ENCODE peak calls at places on chromosome 22, in eight cellular contexts. K, A, S, Z, N, P, W and I are unnamed samples.

GRCh38 chr22:36641902-36642640 is 61.5 kb downstream of the CACNG2 start:
- DNase-seq in N (no peak), K (no peak), P (no peak), S (no peak), Z (peak; percentile 21), A (no peak), W (peak; percentile 88), I (no peak)

GRCh38 chr22:36733271-36733670 is 29.7 kb upstream of the CACNG2 start:
- DNase-seq in K (no peak), P (no peak), S (no peak), Z (no peak), W (no peak), N (no peak), A (no peak), I (no peak)

GRCh38 chr22:27687984-27688545 is 113.5 kb downstream of the MN1 start:
- DNase-seq in W (peak; percentile 56), Z (no peak), A (no peak), S (no peak), K (no peak), N (no peak), P (no peak), I (no peak)

GRCh38 chr22:21963790-21964211 is 11.2 kb upstream of the PPM1F start:
- DNase-seq in W (no peak), K (no peak), P (no peak), S (no peak), A (no peak), N (peak; percentile 63), Z (no peak), I (no peak)

GRCh38 chr22:23984430-23984829 is 4.5 kb downstream of the GSTT2 start:
- DNase-seq in K (peak; percentile 64), Z (peak; percentile 16), S (no peak), A (no peak), W (peak; percentile 36), P (peak; percentile 63), N (no peak), I (no peak)

GRCh38 chr22:32801436-32802290 is at the start of gene TIMP3:
- DNase-seq in S (peak; percentile 92), A (peak; percentile 90), Z (peak; percentile 90), N (peak; percentile 96), K (no peak), P (no peak), W (peak; percentile 66), I (no peak)

GRCh38 chr22:33747576-33748180 is 172.6 kb downstream of the LARGE1 start:
- DNase-seq in K (peak; percentile 58), W (no peak), Z (no peak), N (no peak), P (peak; percentile 4), A (no peak), S (no peak), I (no peak)

GRCh38 chr22:36671398-36671797 is 32.2 kb downstream of the CACNG2 start:
- DNase-seq in P (no peak), K (no peak), Z (no peak), S (no peak), A (no peak), W (no peak), N (no peak), I (no peak)

GRCh38 chr22:43474161-43475101 is 62.6 kb downstream of the MPPED1 start:
- DNase-seq in S (no peak), P (no peak), A (no peak), Z (peak; percentile 1), W (no peak), K (no peak), N (no peak), I (no peak)

GRCh38 chr22:37044634-37045625 is 6.6 kb upstream of the KCTD17 start:
- DNase-seq in P (no peak), K (no peak), N (no peak), A (no peak), Z (no peak), S (no peak), W (peak; percentile 31), I (no peak)

GRCh38 chr22:24007253-24008021 is 2.2 kb upstream of the GSTT4 start:
- DNase-seq in S (no peak), W (no peak), P (no peak), Z (no peak), N (no peak), K (no peak), A (no peak), I (no peak)

GRCh38 chr22:35695202-35695601 is 22.5 kb upstream of the APOL5 start:
- DNase-seq in A (no peak), Z (no peak), W (no peak), K (no peak), S (no peak), N (peak; percentile 3), P (no peak), I (no peak)

GRCh38 chr22:44665115-44665514 is 36.9 kb upstream of the PRR5 start:
- DNase-seq in P (no peak), N (no peak), K (no peak), W (no peak), Z (no peak), S (peak; percentile 36), A (peak; percentile 57), I (no peak)

GRCh38 chr22:44363214-44363979 is 50.6 kb upstream of the SHISAL1 start:
- DNase-seq in A (peak; percentile 87), Z (peak; percentile 97), K (no peak), W (peak; percentile 89), S (peak; percentile 92), P (no peak), N (peak; percentile 96), I (no peak)

GRCh38 chr22:22895776-22896445 is 8.3 kb downstream of the IGLL5 start:
- DNase-seq in P (peak; percentile 3), A (peak; percentile 11), K (no peak), W (no peak), Z (no peak), N (no peak), S (no peak), I (no peak)

GRCh38 chr22:22078329-22078728 is 95.7 kb upstream of the TOP3B start:
- DNase-seq in P (no peak), N (no peak), Z (no peak), K (no peak), A (no peak), W (no peak), S (no peak), I (no peak)

DNA sequence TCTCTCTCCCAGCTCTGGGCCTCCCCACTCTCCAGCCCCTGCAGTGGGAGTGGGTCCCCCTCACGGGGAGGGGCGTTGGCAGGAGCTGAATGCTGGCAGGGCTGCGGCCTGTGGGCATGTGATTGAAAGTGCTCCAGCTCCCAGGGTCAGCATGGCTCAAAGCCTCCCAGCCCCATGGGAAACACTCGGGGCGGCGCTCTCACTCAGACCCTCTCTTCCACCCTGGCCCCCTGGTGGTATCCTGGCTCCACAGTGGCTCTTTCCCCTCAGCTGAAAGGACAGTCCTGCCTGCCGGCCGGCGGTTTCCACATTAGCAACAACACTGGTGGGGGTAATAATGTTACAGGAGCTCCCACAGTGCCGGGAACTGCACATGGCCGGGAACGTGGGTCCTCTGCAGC is 35.5 kb downstream of the POLR3H start:
- DNase-seq in A (no peak), P (no peak), Z (no peak), K (no peak), W (no peak), N (peak; percentile 55), S (peak; percentile 59), I (no peak)
- H3K27ac ChIP-seq in A (peak overlapping the region; percentile 54), P (no peak overlapping the region), Z (no peak overlapping the region), K (no peak overlapping the region), W (no peak overlapping the region), N (no peak overlapping the region), S (peak overlapping the region; percentile 81), I (no peak overlapping the region)

DNA sequence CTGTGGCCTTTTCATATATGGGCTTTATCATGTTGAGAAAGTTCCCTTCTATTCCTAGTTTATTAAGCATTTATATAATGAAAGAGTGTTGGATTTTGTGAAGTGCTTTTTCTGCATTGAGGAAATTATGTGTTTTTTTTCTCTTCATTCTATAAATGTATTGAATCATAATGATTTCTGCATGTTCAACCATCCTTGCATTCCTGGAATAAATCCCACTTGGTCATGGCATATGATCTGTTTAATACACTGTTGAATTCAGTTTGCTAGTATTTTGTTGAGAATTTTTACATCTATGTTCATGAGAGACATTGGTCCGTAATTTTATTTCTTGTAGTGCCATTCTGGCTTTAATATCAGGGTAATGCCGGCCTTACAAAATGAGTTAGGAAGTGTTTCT is 25.8 kb downstream of the PIM3 start:
- DNase-seq in N (no peak), S (no peak), W (no peak), Z (no peak), A (no peak), P (no peak), K (no peak), I (no peak)
- H3K9me3 ChIP-seq in N (peaks cover 3% of the 10 kb centered on the region), S (no peaks in the 10 kb centered on the region), W (peaks cover 7% of the 10 kb centered on the region), Z (no peaks in the 10 kb centered on the region), A (peaks cover 24% of the 10 kb centered on the region), P (no peaks in the 10 kb centered on the region), K (peaks cover 16% of the 10 kb centered on the region), I (peaks cover 15% of the 10 kb centered on the region)

DNA sequence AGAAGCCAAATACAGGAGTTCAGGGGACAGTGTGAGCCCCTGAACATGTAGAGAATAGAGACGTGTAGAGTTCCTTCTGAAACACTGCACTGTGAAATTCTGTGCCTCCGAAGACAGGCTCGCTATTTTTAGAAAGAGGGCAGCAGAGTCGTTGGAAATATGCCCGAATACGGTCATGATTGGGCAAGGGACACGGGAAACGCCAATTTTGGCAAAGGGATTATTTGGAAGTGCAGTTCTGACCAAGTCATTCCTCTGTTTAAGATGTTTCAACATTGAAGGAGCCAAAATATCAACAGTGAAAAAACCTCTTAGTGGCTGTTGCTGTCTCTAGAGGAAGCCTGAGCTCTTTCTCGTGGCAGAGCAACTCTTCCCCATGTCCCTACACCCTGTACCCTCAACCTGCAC is 9.5 kb upstream of the CBX6 start:
- DNase-seq in W (no peak), Z (peak; percentile 97), P (no peak), N (no peak), K (no peak), S (no peak), A (peak; percentile 82), I (no peak)
- TF ChIP-seq CTCF in W (no peak), Z (no peak), P (no peak), N (no peak), K (no peak), S (no peak), A (no peak), I (no peak)

GRCh38 chr22:29914165-29914564 is 31.2 kb downstream of the MTMR3 start:
- DNase-seq in W (peak; percentile 77), Z (peak; percentile 59), A (no peak), S (no peak), K (no peak), N (no peak), P (no peak), I (no peak)

GRCh38 chr22:29912605-29913398 is 29.8 kb downstream of the MTMR3 start:
- DNase-seq in W (peak; percentile 35), N (no peak), Z (peak; percentile 92), S (peak; percentile 22), P (no peak), K (no peak), A (no peak), I (no peak)

GRCh38 chr22:29914991-29915390 is 32.0 kb downstream of the MTMR3 start:
- DNase-seq in S (no peak), K (no peak), N (no peak), P (no peak), A (no peak), W (no peak), Z (no peak), I (no peak)

GRCh38 chr22:29916007-29916544 is 33.1 kb downstream of the MTMR3 start:
- DNase-seq in Z (no peak), P (no peak), N (no peak), A (no peak), K (no peak), S (no peak), W (no peak), I (no peak)

DNA sequence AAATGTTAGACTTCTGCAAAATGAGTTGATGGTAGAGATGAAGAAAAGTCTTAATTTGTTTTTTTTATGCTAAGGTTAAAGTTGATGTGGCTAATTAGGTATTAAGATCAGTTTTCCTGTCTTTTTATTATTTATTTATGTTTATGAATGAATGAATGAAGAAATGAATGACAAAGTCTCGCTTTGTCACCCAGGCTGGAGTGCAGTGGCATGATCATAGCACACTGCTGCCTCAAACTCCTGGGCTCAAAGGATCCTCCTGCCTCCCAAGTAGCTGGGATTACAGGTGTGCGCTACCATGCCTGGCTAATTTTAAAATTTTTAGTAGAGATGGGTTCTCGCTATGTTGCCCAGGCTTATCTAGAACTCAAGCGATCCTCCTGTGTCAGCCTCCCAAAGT is 29.2 kb downstream of the MTMR3 start:
- DNase-seq in K (no peak), W (no peak), P (no peak), N (no peak), A (no peak), S (no peak), Z (no peak), I (no peak)
- H3K27ac ChIP-seq in K (no peak overlapping the region), W (no peak overlapping the region), P (no peak overlapping the region), N (no peak overlapping the region), A (no peak overlapping the region), S (peak overlapping the region; percentile 37), Z (no peak overlapping the region), I (no peak overlapping the region)